ENCODE peak calls at places on chromosomes 11 and 22, in five cellular contexts. One of them, this sample, is unnamed.

GRCh38 chr11:68661014-68661413 is 23.3 kb upstream of the GAL start:
- DNase-seq in brain microvascular endothelial cell: no peak
- DNase-seq in Calu3: no peak
- DNase-seq in bronchial epithelial cell: no peak
- DNase-seq in OCI-M1: no peak
- DNase-seq in this sample: no peak

GRCh38 chr22:28855355-28856094 is 27.8 kb upstream of the ZNRF3 start:
- DNase-seq in brain microvascular endothelial cell: peak
- DNase-seq in Calu3: peak
- DNase-seq in bronchial epithelial cell: peak
- DNase-seq in OCI-M1: peak
- DNase-seq in this sample: no peak

GRCh38 chr22:28237092-28237491 is 318.0 kb upstream of the PITPNB start:
- DNase-seq in brain microvascular endothelial cell: peak
- DNase-seq in Calu3: no peak
- DNase-seq in bronchial epithelial cell: no peak
- DNase-seq in OCI-M1: no peak
- DNase-seq in this sample: no peak

GRCh38 chr22:32512267-32512982 is 37.8 kb downstream of the FBXO7 start:
- DNase-seq in brain microvascular endothelial cell: no peak
- DNase-seq in Calu3: no peak
- DNase-seq in bronchial epithelial cell: no peak
- DNase-seq in OCI-M1: no peak
- DNase-seq in this sample: no peak

GRCh38 chr11:65589444-65590239 is 6.0 kb downstream of the KCNK7 start:
- DNase-seq in brain microvascular endothelial cell: no peak
- DNase-seq in Calu3: no peak
- DNase-seq in bronchial epithelial cell: no peak
- DNase-seq in OCI-M1: peak
- DNase-seq in this sample: no peak

GRCh38 chr11:32395127-32395526 is 40.2 kb downstream of the WT1 start:
- DNase-seq in brain microvascular endothelial cell: no peak
- DNase-seq in Calu3: no peak
- DNase-seq in bronchial epithelial cell: no peak
- DNase-seq in OCI-M1: no peak
- DNase-seq in this sample: no peak

GRCh38 chr11:28104425-28104824 is 3.5 kb downstream of the KIF18A start:
- DNase-seq in brain microvascular endothelial cell: no peak
- DNase-seq in Calu3: no peak
- DNase-seq in bronchial epithelial cell: no peak
- DNase-seq in OCI-M1: no peak
- DNase-seq in this sample: no peak

GRCh38 chr11:120645639-120646038 is 134.1 kb downstream of the GRIK4 start:
- DNase-seq in brain microvascular endothelial cell: no peak
- DNase-seq in Calu3: no peak
- DNase-seq in bronchial epithelial cell: no peak
- DNase-seq in OCI-M1: no peak
- DNase-seq in this sample: no peak

GRCh38 chr11:103729653-103730052 is 306.8 kb upstream of the DDI1 start:
- DNase-seq in brain microvascular endothelial cell: no peak
- DNase-seq in Calu3: no peak
- DNase-seq in bronchial epithelial cell: no peak
- DNase-seq in OCI-M1: no peak
- DNase-seq in this sample: no peak

GRCh38 chr11:128582496-128583366 is 4.6 kb downstream of the ETS1 start:
- DNase-seq in brain microvascular endothelial cell: peak
- DNase-seq in Calu3: no peak
- DNase-seq in bronchial epithelial cell: peak
- DNase-seq in OCI-M1: no peak
- DNase-seq in this sample: peak